ENCODE peak calls at places on chromosomes 11 and 22, in six cellular contexts. Y is GM20000, R is H1, P is stomach, W is fibroblast of mammary gland, V is GM06990. Z is an unnamed sample.

GRCh38 chr11:128685383-128686044 is 8.4 kb upstream of the FLI1 start:
- DNase-seq in P (no peak), W (no peak), Y (peak; percentile 20), V (no peak), R (no peak), Z (no peak)

GRCh38 chr11:78798567-78799170 is 224.0 kb upstream of the NARS2 start:
- DNase-seq in Y (peak; percentile 70), R (peak; percentile 34), P (peak; percentile 66), V (no peak), W (peak; percentile 81), Z (peak; percentile 10)

GRCh38 chr11:2791521-2792375 is 92.0 kb upstream of the KCNQ1OT1 start:
- DNase-seq in R (no peak), V (no peak), W (no peak), Y (no peak), P (peak; percentile 61), Z (no peak)

GRCh38 chr11:6647282-6647679 is 8.3 kb downstream of the DCHS1 start:
- DNase-seq in P (no peak), R (no peak), W (peak; percentile 37), Y (no peak), V (no peak), Z (no peak)

GRCh38 chr11:109971184-109971523 is 122.0 kb upstream of the ZC3H12C start:
- DNase-seq in P (no peak), V (no peak), Y (no peak), W (peak; percentile 63), R (no peak), Z (no peak)

GRCh38 chr22:47299211-47299878 is 536.9 kb downstream of the TBC1D22A start:
- DNase-seq in W (no peak), R (no peak), Y (no peak), P (no peak), V (no peak), Z (no peak)

GRCh38 chr11:72460091-72460647 is 25.8 kb upstream of the CLPB start:
- DNase-seq in V (no peak), W (no peak), R (no peak), P (no peak), Y (no peak), Z (no peak)

GRCh38 chr22:20580611-20581502 is 73.4 kb downstream of the MED15 start:
- DNase-seq in Y (no peak), P (no peak), W (no peak), V (no peak), R (no peak), Z (no peak)

GRCh38 chr11:108218455-108218854 is 4.0 kb downstream of the NPAT start:
- DNase-seq in Y (no peak), V (no peak), P (no peak), R (no peak), W (peak; percentile 23), Z (no peak)

GRCh38 chr11:15176646-15177163 is 62.0 kb downstream of the INSC start:
- DNase-seq in R (no peak), Y (no peak), V (no peak), W (no peak), P (no peak), Z (no peak)

GRCh38 chr22:37822079-37822833 is 926 bp upstream of the GALR3 start:
- DNase-seq in V (no peak), P (no peak), R (no peak), W (no peak), Y (no peak), Z (no peak)

GRCh38 chr11:19508166-19508565 is 204.5 kb upstream of the NAV2 start:
- DNase-seq in Y (no peak), V (no peak), R (no peak), P (peak; percentile 27), W (peak; percentile 85), Z (no peak)

GRCh38 chr11:103582351-103582909 is 454.0 kb upstream of the DDI1 start:
- DNase-seq in P (no peak), V (no peak), W (peak; percentile 40), R (no peak), Y (no peak), Z (no peak)

GRCh38 chr11:86515297-86516094 is 140.8 kb downstream of the CCDC81 start:
- DNase-seq in V (no peak), W (peak; percentile 91), Y (no peak), P (no peak), R (no peak), Z (no peak)

GRCh38 chr11:13160302-13160701 is 117.3 kb upstream of the BMAL1 start:
- DNase-seq in W (no peak), Y (no peak), R (no peak), P (no peak), V (no peak), Z (no peak)

GRCh38 chr11:69330330-69330729 is 36.4 kb downstream of the MYEOV start:
- DNase-seq in R (no peak), P (no peak), W (no peak), V (no peak), Y (no peak), Z (no peak)

GRCh38 chr11:19970944-19971343 is 189.3 kb downstream of the DBX1 start:
- DNase-seq in V (no peak), P (no peak), R (no peak), Y (no peak), W (no peak), Z (no peak)

GRCh38 chr11:121661796-121662508 is 209.2 kb upstream of the SORL1-AS1 start:
- DNase-seq in V (no peak), R (no peak), P (no peak), W (peak; percentile 94), Y (no peak), Z (no peak)
- TF ChIP-seq CTCF in V (no peak), R (no peak), P (no peak), W (peak; percentile 46), Y (no peak), Z (no peak)

DNA sequence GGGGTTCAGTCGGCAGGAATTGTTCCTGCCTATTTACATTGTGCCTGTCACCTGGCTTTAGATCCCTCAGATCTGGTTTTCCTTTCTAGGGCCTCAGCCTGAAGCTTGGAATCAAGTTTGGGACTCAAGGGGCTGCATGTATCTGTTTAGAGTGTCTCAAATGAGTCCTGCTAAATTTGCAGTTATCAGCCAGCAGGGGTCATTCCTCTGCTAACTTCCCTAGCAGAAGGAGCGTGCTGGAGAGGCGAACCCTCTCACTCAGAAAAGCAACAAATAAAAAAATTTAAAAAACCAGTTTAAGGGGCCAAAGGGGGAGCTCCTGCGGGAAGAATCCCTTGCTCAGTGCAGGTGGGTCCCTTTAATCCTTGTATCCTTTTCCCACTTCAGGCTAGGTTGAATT is 1220.2 kb downstream of the JRKL start:
- DNase-seq in P (no peak), W (no peak), Y (no peak), V (no peak), R (no peak), Z (no peak)
- TF ChIP-seq CTCF in P (no peak), W (no peak), Y (no peak), V (peak; percentile 29), R (no peak), Z (peak; percentile 22)

DNA sequence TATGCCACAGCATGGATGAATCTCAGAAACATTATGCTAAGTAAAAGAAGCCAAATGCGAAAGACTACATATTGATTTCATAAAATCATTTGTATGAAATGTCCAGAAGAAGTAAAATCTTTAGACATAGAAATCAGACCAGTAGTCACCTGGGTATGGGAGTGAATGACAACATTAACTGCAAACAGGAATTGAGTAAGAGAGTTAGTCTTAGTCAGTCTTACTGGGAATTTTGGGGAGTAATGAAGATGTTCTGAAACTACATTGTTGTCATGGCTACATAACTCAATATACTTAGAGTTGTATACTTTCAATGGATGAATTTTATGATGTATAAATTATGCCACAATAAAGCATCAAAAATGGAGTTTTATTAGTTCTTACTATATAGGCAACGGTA is 107.8 kb upstream of the CHORDC1 start:
- DNase-seq in P (no peak), V (no peak), R (no peak), Y (no peak), W (no peak), Z (no peak)
- TF ChIP-seq CTCF in P (no peak), V (no peak), R (no peak), Y (no peak), W (no peak), Z (no peak)

GRCh38 chr11:62123669-62124185 is at the start of gene INCENP:
- DNase-seq in P (peak; percentile 96), Y (peak; percentile 95), W (peak; percentile 98), V (peak; percentile 92), R (peak; percentile 87), Z (peak; percentile 95)
- TF ChIP-seq CTCF in P (no peak), Y (no peak), W (no peak), V (no peak), R (no peak), Z (no peak)

GRCh38 chr11:17852246-17852645 is 117.7 kb downstream of the KCNC1 start:
- DNase-seq in Y (no peak), V (no peak), W (no peak), P (no peak), R (no peak), Z (no peak)

GRCh38 chr11:17848709-17849108 is 114.1 kb downstream of the KCNC1 start:
- DNase-seq in V (no peak), R (no peak), Y (no peak), P (no peak), W (no peak), Z (no peak)

GRCh38 chr11:17853280-17853679 is 118.7 kb downstream of the KCNC1 start:
- DNase-seq in W (no peak), R (no peak), P (no peak), V (no peak), Y (no peak), Z (no peak)

GRCh38 chr11:17855531-17856290 is 121.1 kb downstream of the KCNC1 start:
- DNase-seq in Y (no peak), R (no peak), V (no peak), W (no peak), P (no peak), Z (peak; percentile 5)

GRCh38 chr11:17851697-17852096 is 117.1 kb downstream of the KCNC1 start:
- DNase-seq in V (no peak), P (no peak), R (no peak), W (no peak), Y (no peak), Z (no peak)
- TF ChIP-seq CTCF in V (no peak), P (no peak), R (no peak), W (no peak), Y (no peak), Z (no peak)

DNA sequence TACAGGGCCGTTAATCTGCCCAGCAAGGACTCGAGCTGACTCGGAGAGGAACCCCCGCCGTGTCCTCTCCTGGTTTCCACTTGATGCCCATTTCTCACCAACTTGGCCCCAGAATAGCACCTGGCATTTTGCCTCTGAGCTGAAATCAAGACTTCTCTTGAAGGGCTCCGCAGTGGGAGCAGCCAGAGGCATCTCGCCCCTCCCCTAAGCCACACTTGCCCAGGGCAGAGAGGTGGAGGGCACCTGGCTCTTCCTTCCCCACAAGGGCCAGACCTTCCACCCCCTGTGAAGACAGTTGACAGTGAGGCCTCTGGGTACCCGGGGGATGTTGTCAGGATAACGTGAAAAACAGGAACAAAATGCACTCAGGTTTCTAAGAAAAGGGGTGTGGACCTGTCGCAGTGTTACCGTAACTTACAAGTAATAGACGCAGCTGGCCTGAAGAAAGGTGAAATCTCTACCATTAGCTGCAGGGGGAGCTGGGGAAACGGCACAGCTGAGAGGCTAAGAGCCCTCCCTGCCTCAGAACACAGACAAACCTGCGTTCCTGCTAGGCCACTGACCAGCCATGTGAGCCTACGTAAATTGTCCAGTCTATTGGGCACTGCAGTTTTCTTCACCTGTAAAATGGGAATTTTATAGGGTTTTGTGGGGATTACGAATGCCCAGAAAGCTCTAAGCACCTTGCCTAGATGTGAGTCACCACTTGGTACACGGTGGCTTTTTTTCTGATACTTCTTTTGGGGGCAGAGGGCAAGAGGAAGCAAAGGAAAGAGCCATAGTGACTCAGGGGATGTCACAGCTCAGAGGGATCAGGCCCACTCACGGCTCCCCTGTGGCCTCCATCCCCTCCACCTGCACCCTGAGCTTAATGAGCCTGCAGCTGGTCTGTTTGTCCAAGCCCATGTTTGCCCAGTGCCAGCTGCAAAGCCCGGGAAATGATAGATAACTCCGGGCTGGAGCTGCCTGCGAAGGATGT is 18.6 kb upstream of the CABP7 start:
- DNase-seq in R (no peak), V (no peak), W (peak; percentile 28), Y (no peak), P (no peak), Z (no peak)
- TF ChIP-seq CTCF in R (peak; percentile 54), V (peak; percentile 24), W (peak; percentile 2), Y (no peak), P (no peak), Z (peak; percentile 42)

Z was measured in GM12864.